ENCODE peak calls at places on chromosomes 7 and 10, in five cellular contexts. M is CD4-positive, alpha-beta T cell; N is AG09309; D is activated CD8-positive, alpha-beta T cell treated with anti-CD3 and anti-CD28 coated beads for 36 hours; W is IMR-90. R is an unnamed sample.

GRCh38 chr10:79229081-79229541 is 118.2 kb upstream of the PPIF start:
- DNase-seq in M (no peak), N (no peak), D (no peak), W (no peak), R (no peak)

GRCh38 chr7:155811560-155811894 is 736 bp downstream of the SHH start:
- DNase-seq in M (no peak), N (no peak), D (no peak), W (no peak), R (no peak)

GRCh38 chr10:124001391-124002260 is 91.8 kb downstream of the CHST15 start:
- DNase-seq in M (no peak), N (no peak), D (no peak), W (no peak), R (no peak)

GRCh38 chr10:110525349-110526260 is 27.9 kb downstream of the DUSP5 start:
- DNase-seq in M (no peak), N (no peak), D (no peak), W (peak), R (no peak)

GRCh38 chr7:7773334-7774308 is 55.2 kb upstream of the RPA3 start:
- DNase-seq in M (no peak), N (no peak), D (no peak), W (no peak), R (no peak)

GRCh38 chr10:43230101-43230908 is 36.6 kb downstream of the RASGEF1A start:
- DNase-seq in M (no peak), N (no peak), D (no peak), W (no peak), R (no peak)

GRCh38 chr10:74813371-74813770 is 13.0 kb upstream of the KAT6B start:
- DNase-seq in M (no peak), N (no peak), D (no peak), W (no peak), R (no peak)

GRCh38 chr7:135334830-135335543 is 101.3 kb downstream of the STRA8 start:
- DNase-seq in M (no peak), N (no peak), D (no peak), W (no peak), R (no peak)

GRCh38 chr10:43233601-43234430 is 33.0 kb downstream of the RASGEF1A start:
- DNase-seq in M (no peak), N (no peak), D (no peak), W (no peak), R (no peak)

GRCh38 chr10:11609492-11610093 is 1.9 kb downstream of the USP6NL start:
- DNase-seq in M (no peak), N (no peak), D (no peak), W (no peak), R (no peak)

GRCh38 chr7:135708041-135708440 is 19.9 kb downstream of the SLC13A4 start:
- DNase-seq in M (no peak), N (no peak), D (no peak), W (no peak), R (no peak)

GRCh38 chr10:48287417-48288391 is 13.2 kb upstream of the FRMPD2 start:
- DNase-seq in M (no peak), N (no peak), D (no peak), W (no peak), R (no peak)

GRCh38 chr7:27361522-27361921 is 118.9 kb downstream of the EVX1 start:
- DNase-seq in M (no peak), N (no peak), D (no peak), W (no peak), R (no peak)

R was measured in HS-5.